ENCODE peak calls at places on chromosome 9, in four cellular contexts. E, O, Q and B are unnamed samples.
A peak's percentile ranks its signal among the peaks of the same experiment; 100 is the strongest.

GRCh38 chr9:76729116-76729515 is 35.1 kb upstream of the PCA3 start:
- DNase-seq in E (no peak), O (no peak), Q (no peak), B (no peak)

GRCh38 chr9:69001921-69002320 is 12.0 kb downstream of the PRKACG start:
- DNase-seq in O (no peak), E (no peak), Q (no peak), B (no peak)

GRCh38 chr9:130172858-130173461 is 756 bp downstream of the NCS1 start:
- DNase-seq in O (peak; percentile 22), Q (no peak), E (peak; percentile 38), B (no peak)

GRCh38 chr9:132201780-132202703 is 40.2 kb downstream of the NTNG2 start:
- DNase-seq in E (no peak), Q (no peak), O (no peak), B (no peak)

GRCh38 chr9:104748359-104749031 is 1.0 kb downstream of the NIPSNAP3A start:
- DNase-seq in Q (no peak), O (peak; percentile 40), E (no peak), B (peak; percentile 26)

GRCh38 chr9:80134487-80134886 is 562.7 kb downstream of the TLE4 start:
- DNase-seq in Q (no peak), E (no peak), O (no peak), B (no peak)

GRCh38 chr9:72636621-72637020 is 115.2 kb downstream of the TMC1 start:
- DNase-seq in O (no peak), Q (no peak), E (no peak), B (no peak)

GRCh38 chr9:38008168-38009034 is 60.6 kb downstream of the SHB start:
- DNase-seq in Q (no peak), O (peak; percentile 93), E (no peak), B (peak; percentile 91)

GRCh38 chr9:71589612-71590011 is 178.7 kb downstream of the CEMIP2 start:
- DNase-seq in E (no peak), Q (no peak), O (no peak), B (no peak)

GRCh38 chr9:128552744-128553221 is 396 bp downstream of the SPTAN1 start:
- DNase-seq in E (no peak), Q (no peak), O (peak; percentile 41), B (no peak)

GRCh38 chr9:125674981-125675973 is 31.7 kb downstream of the MAPKAP1 start:
- DNase-seq in O (peak; percentile 44), E (no peak), Q (no peak), B (peak; percentile 65)